ENCODE peak calls at places on chromosomes 16 and 17, in eight cellular contexts. L is MM.1S; H is fibroblast of lung; M is AG04449; V is lung; Y is MCF 10A; N is astrocyte of the cerebellum; E is CD4-positive, alpha-beta T cell. K is an unnamed sample.

GRCh38 chr16:88320947-88321634 is 61.7 kb upstream of the ZNF469 start:
- DNase-seq in L (no peak), H (no peak), M (no peak), V (no peak), Y (no peak), N (no peak), E (no peak), K (no peak)

GRCh38 chr16:4260360-4260759 is 12.5 kb downstream of the TFAP4 start:
- DNase-seq in L (no peak), H (no peak), M (no peak), V (peak), Y (peak), N (no peak), E (no peak), K (no peak)

GRCh38 chr17:36641877-36642845 is 40.8 kb downstream of the MRM1 start:
- DNase-seq in L (no peak), H (no peak), M (no peak), V (no peak), Y (no peak), N (no peak), E (no peak), K (no peak)

GRCh38 chr16:75176926-75177325 is 28.6 kb downstream of the ZFP1 start:
- DNase-seq in L (no peak), H (no peak), M (no peak), V (no peak), Y (no peak), N (no peak), E (no peak), K (no peak)

GRCh38 chr17:7739746-7740145 is 22.2 kb downstream of the DNAH2 start:
- DNase-seq in L (no peak), H (no peak), M (no peak), V (no peak), Y (no peak), N (no peak), E (no peak), K (no peak)

GRCh38 chr17:68127914-68128313 is 92.4 kb downstream of the KPNA2 start:
- DNase-seq in L (no peak), H (no peak), M (no peak), V (no peak), Y (no peak), N (no peak), E (no peak), K (no peak)

GRCh38 chr17:75346906-75347305 is 57.7 kb upstream of the SLC25A19 start:
- DNase-seq in L (no peak), H (peak), M (no peak), V (no peak), Y (peak), N (no peak), E (no peak), K (no peak)

GRCh38 chr17:48997103-48997826 is at the start of gene IGF2BP1:
- DNase-seq in L (no peak), H (peak), M (no peak), V (no peak), Y (no peak), N (no peak), E (no peak), K (peak)

GRCh38 chr16:51497541-51498211 is 346.6 kb upstream of the SALL1 start:
- DNase-seq in L (no peak), H (no peak), M (no peak), V (no peak), Y (no peak), N (no peak), E (no peak), K (no peak)

GRCh38 chr16:89686520-89687091 is at the start of gene CDK10:
- DNase-seq in L (peak), H (peak), M (no peak), V (peak), Y (peak), N (peak), E (peak), K (peak)

GRCh38 chr17:38538906-38539305 is 66.8 kb downstream of the SRCIN1 start:
- DNase-seq in L (no peak), H (no peak), M (no peak), V (no peak), Y (no peak), N (no peak), E (no peak), K (no peak)

GRCh38 chr16:11781773-11782172 is 15.3 kb downstream of the ZC3H7A start:
- DNase-seq in L (no peak), H (peak), M (no peak), V (no peak), Y (peak), N (no peak), E (no peak), K (no peak)

GRCh38 chr17:58513391-58513912 is 986 bp downstream of the MTMR4 start:
- DNase-seq in L (no peak), H (no peak), M (no peak), V (no peak), Y (no peak), N (no peak), E (no peak), K (peak)

GRCh38 chr17:79830303-79830702 is 8.9 kb downstream of the CBX4 start:
- DNase-seq in L (no peak), H (no peak), M (no peak), V (no peak), Y (no peak), N (no peak), E (no peak), K (no peak)

GRCh38 chr17:79087428-79088143 is 13.0 kb downstream of the ENGASE start:
- DNase-seq in L (peak), H (peak), M (no peak), V (peak), Y (peak), N (peak), E (peak), K (peak)

GRCh38 chr17:6498798-6499540 is 54.7 kb downstream of the PIMREG start:
- DNase-seq in L (no peak), H (no peak), M (no peak), V (no peak), Y (no peak), N (no peak), E (no peak), K (no peak)

GRCh38 chr16:54135361-54136275 is 151.0 kb downstream of the IRX3 start:
- DNase-seq in L (no peak), H (peak), M (peak), V (no peak), Y (peak), N (peak), E (no peak), K (no peak)

GRCh38 chr17:27323538-27324212 is 29.8 kb downstream of the WSB1 start:
- DNase-seq in L (no peak), H (peak), M (no peak), V (peak), Y (peak), N (no peak), E (no peak), K (no peak)

GRCh38 chr17:74859439-74860228 is at the start of gene GRIN2C:
- DNase-seq in L (no peak), H (no peak), M (no peak), V (no peak), Y (no peak), N (no peak), E (no peak), K (peak)

GRCh38 chr17:55089251-55089650 is 120.7 kb downstream of the STXBP4 start:
- DNase-seq in L (no peak), H (no peak), M (no peak), V (no peak), Y (no peak), N (no peak), E (no peak), K (no peak)

GRCh38 chr17:81518785-81519283 is 6.2 kb upstream of the ACTG1 start:
- DNase-seq in L (peak), H (no peak), M (no peak), V (peak), Y (peak), N (no peak), E (no peak), K (peak)

GRCh38 chr17:57595942-57596695 is 149.0 kb downstream of the CCDC182 start:
- DNase-seq in L (no peak), H (no peak), M (no peak), V (no peak), Y (no peak), N (no peak), E (no peak), K (no peak)

GRCh38 chr17:44190496-44190895 is 3.7 kb downstream of the TMUB2 start:
- DNase-seq in L (no peak), H (no peak), M (no peak), V (no peak), Y (no peak), N (no peak), E (no peak), K (no peak)

GRCh38 chr17:7897773-7898172 is 9.2 kb downstream of the CHD3 start:
- DNase-seq in L (no peak), H (peak), M (no peak), V (no peak), Y (peak), N (no peak), E (no peak), K (no peak)

GRCh38 chr17:83081561-83082201 is 2.3 kb downstream of the METRNL start:
- DNase-seq in L (no peak), H (peak), M (no peak), V (no peak), Y (no peak), N (no peak), E (no peak), K (peak)

GRCh38 chr16:71917900-71918299 is 22.6 kb downstream of the IST1 start:
- DNase-seq in L (no peak), H (peak), M (peak), V (no peak), Y (no peak), N (peak), E (no peak), K (no peak)

GRCh38 chr17:48738803-48739526 is 10.4 kb upstream of the HOXB13 start:
- DNase-seq in L (no peak), H (no peak), M (no peak), V (no peak), Y (no peak), N (no peak), E (no peak), K (peak)

GRCh38 chr17:6496636-6497441 is 52.6 kb downstream of the PIMREG start:
- DNase-seq in L (peak), H (no peak), M (no peak), V (no peak), Y (no peak), N (no peak), E (no peak), K (no peak)

GRCh38 chr16:74480150-74481029 is 59.1 kb upstream of the CLEC18B start:
- DNase-seq in L (no peak), H (peak), M (no peak), V (peak), Y (peak), N (no peak), E (no peak), K (no peak)

GRCh38 chr17:61075988-61076387 is 323.7 kb upstream of the TBX2 start:
- DNase-seq in L (no peak), H (no peak), M (no peak), V (no peak), Y (no peak), N (no peak), E (no peak), K (no peak)

GRCh38 chr16:56408379-56409098 is 16.8 kb downstream of the AMFR start:
- DNase-seq in L (no peak), H (no peak), M (no peak), V (no peak), Y (no peak), N (no peak), E (no peak), K (no peak)

GRCh38 chr17:7460850-7461660 is 16.2 kb downstream of the CHRNB1 start:
- DNase-seq in L (no peak), H (no peak), M (no peak), V (no peak), Y (no peak), N (no peak), E (no peak), K (no peak)

GRCh38 chr17:75352079-75352569 is 53.4 kb downstream of the GRB2 start:
- DNase-seq in L (no peak), H (no peak), M (no peak), V (no peak), Y (peak), N (no peak), E (no peak), K (no peak)

DNA sequence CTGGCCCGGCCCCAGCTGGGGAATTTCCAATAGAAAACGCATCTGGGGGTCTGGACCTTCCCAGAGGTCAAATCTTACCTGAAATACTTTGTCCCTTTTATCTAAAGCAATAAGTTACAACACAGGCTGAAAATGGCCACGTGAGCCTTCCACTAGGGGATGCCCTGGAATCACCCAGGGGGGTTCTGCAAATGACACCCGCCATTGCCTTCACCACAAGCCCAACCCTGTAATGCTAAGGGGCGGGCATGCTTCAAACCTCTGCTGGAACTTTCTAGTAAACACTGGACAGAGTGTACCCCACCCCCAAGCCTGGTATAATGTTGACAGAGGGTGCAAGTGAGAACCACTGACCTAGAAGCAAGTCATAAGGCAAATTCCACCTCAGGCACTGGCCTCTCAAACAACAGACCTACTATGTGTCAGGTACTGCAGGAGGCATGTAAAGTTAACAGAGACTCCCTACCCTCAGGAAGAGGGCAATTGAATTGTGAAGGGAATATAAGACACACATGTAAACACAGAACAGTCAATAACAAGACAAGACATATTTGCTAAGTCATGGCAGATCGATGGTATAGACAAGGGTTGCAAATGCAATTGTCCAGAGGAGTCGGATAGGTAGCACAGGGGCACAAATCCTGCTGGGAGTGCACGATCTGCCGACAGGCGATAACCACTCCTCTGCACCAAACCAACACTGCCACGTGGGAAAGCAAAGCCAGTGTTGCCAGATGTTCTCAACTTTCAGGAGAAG is 59.0 kb downstream of the ARHGAP17 start:
- DNase-seq in L (no peak), H (no peak), M (no peak), V (no peak), Y (no peak), N (no peak), E (no peak), K (no peak)
- TF ChIP-seq CTCF in L (no peak), H (no peak), M (no peak), V (no peak), Y (no peak), N (no peak), E (no peak), K (no peak)

DNA sequence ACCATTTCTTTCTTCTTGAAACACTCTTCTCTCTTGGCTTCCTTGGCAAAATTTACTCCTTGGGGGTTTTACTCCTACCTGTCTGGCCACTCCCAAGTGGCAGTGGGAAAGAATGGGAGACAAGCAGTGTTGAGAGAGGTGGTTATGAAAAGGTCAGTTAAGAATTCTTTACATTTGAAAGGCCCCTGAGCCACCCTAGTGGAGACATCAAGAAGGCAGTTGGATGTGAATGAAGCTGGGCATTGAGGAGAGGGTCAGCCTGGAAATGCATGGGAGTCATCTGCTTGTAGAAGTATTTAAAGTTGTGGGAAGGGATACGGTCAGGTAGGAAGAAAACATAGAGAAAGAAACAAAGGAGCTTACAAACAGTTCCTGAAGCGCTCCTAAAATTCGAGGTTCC is 42.3 kb upstream of the CCNF start:
- DNase-seq in L (no peak), H (no peak), M (no peak), V (no peak), Y (no peak), N (no peak), E (no peak), K (no peak)
- TF ChIP-seq CTCF in L (no peak), H (peak), M (peak), V (no peak), Y (no peak), N (peak), E (no peak), K (no peak)

DNA sequence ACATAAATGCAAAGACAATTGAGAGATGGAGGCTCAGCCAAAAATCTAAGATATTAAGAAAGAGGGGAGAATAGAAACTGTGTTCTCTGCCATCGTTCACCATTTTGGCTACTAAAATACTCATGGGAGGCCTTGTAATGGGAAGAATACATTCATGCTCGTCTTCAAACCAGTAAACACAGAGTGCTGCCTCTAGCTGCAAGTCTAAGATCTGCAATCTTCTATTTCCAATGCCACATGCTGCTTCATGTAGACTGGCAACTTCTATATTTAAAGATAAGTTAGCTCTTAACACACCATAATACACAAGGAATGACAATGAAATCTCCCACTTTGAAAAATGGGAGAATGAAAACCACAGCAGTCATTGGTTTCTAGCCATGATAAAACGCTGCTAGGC is 387.3 kb downstream of the HS3ST3B1 start:
- DNase-seq in L (no peak), H (no peak), M (no peak), V (no peak), Y (no peak), N (no peak), E (no peak), K (no peak)
- TF ChIP-seq CTCF in L (no peak), H (no peak), M (no peak), V (no peak), Y (no peak), N (no peak), E (no peak), K (no peak)

GRCh38 chr17:17500999-17501605 is 4.9 kb upstream of the RASD1 start:
- DNase-seq in L (peak), H (no peak), M (no peak), V (no peak), Y (no peak), N (no peak), E (no peak), K (no peak)
- TF ChIP-seq CTCF in L (peak), H (peak), M (peak), V (no peak), Y (no peak), N (peak), E (no peak), K (peak)

DNA sequence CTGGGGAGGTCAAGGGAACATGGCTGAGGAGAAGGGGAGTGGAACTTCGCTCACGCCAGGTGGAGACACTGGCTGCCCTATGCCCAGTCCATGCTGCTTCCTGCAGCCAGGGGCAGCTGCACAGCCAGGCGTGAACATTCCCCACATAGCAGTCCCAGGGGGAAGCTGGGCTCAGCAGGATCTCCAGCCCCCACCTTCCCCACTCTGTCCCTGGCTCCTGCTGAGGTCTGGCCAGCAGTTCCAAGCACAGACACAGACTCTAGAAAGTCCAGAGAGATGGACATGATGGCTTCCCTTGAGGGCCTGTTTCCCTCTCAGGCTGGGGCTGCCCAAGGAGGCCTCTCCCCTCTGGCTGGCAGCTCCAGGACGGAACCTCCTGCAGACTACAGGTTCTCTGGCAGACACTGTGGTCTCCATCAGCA is 9.3 kb downstream of the JUP start:
- DNase-seq in L (no peak), H (no peak), M (no peak), V (no peak), Y (no peak), N (no peak), E (no peak), K (no peak)
- TF ChIP-seq CTCF in L (no peak), H (no peak), M (no peak), V (no peak), Y (no peak), N (peak), E (no peak), K (no peak)

GRCh38 chr17:34894971-34895370 is 66.3 kb downstream of the CCT6B start:
- DNase-seq in L (no peak), H (no peak), M (no peak), V (no peak), Y (no peak), N (no peak), E (no peak), K (no peak)

GRCh38 chr17:34895388-34895787 is 65.9 kb downstream of the CCT6B start:
- DNase-seq in L (no peak), H (no peak), M (no peak), V (no peak), Y (no peak), N (no peak), E (no peak), K (no peak)

DNA sequence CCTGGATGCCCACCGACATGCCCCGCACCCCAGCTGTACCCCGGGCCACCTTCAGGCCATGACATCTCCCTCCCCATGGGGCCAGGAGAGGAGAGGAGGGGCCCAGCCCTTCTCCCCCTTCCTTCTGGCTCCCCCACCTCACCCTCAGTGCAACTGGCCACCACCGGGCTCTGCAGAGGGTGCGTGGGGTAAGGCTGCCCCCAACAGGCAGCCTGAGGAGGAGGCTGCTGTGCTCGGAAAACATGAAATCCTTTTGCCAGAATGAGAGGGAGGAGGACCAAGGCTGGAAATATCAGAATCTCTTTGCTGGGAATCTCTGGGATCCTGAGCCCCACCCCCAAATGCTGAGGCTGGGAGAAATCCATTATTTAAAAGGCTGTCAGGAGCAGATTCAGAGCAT is 68.4 kb downstream of the CCT6B start:
- DNase-seq in L (no peak), H (no peak), M (no peak), V (no peak), Y (no peak), N (no peak), E (no peak), K (no peak)
- TF ChIP-seq CTCF in L (peak), H (peak), M (peak), V (no peak), Y (no peak), N (no peak), E (peak), K (peak)

K was measured in GM10248.